ENCODE peak calls at places on chromosome 10, in ten cellular contexts. One of them, this sample, is unnamed.

GRCh38 chr10:17512341-17513001 is 58.1 kb upstream of the ST8SIA6 start:
- DNase-seq in CD8-positive, alpha-beta T cell: no peak
- DNase-seq in Peyer's patch: no peak
- DNase-seq in pancreas: no peak
- DNase-seq in H7: no peak
- DNase-seq in mucosa of descending colon: peak
- DNase-seq in mesenchymal stem cell: peak
- DNase-seq in gastrocnemius medialis: no peak
- DNase-seq in AG10803: peak
- DNase-seq in cardiac fibroblast: peak
- DNase-seq in this sample: no peak

GRCh38 chr10:129853236-129853946 is 110.7 kb downstream of the EBF3 start:
- DNase-seq in gastrocnemius medialis: no peak
- DNase-seq in AG10803: peak
- DNase-seq in pancreas: peak
- DNase-seq in Peyer's patch: no peak
- DNase-seq in mesenchymal stem cell: peak
- DNase-seq in H7: peak
- DNase-seq in CD8-positive, alpha-beta T cell: no peak
- DNase-seq in mucosa of descending colon: no peak
- DNase-seq in cardiac fibroblast: peak
- DNase-seq in this sample: no peak

GRCh38 chr10:68542046-68542445 is 14.7 kb upstream of the SLC25A16 start:
- DNase-seq in mucosa of descending colon: no peak
- DNase-seq in pancreas: no peak
- DNase-seq in H7: no peak
- DNase-seq in AG10803: peak
- DNase-seq in CD8-positive, alpha-beta T cell: no peak
- DNase-seq in Peyer's patch: no peak
- DNase-seq in cardiac fibroblast: peak
- DNase-seq in mesenchymal stem cell: peak
- DNase-seq in gastrocnemius medialis: no peak
- DNase-seq in this sample: no peak

GRCh38 chr10:113268186-113268585 is 284.7 kb upstream of the HABP2 start:
- DNase-seq in pancreas: no peak
- DNase-seq in Peyer's patch: no peak
- DNase-seq in AG10803: peak
- DNase-seq in CD8-positive, alpha-beta T cell: no peak
- DNase-seq in cardiac fibroblast: no peak
- DNase-seq in gastrocnemius medialis: no peak
- DNase-seq in H7: no peak
- DNase-seq in mesenchymal stem cell: peak
- DNase-seq in mucosa of descending colon: no peak
- DNase-seq in this sample: no peak

GRCh38 chr10:55410415-55410885 is 609.4 kb upstream of the PCDH15 start:
- DNase-seq in pancreas: no peak
- DNase-seq in Peyer's patch: no peak
- DNase-seq in gastrocnemius medialis: peak
- DNase-seq in CD8-positive, alpha-beta T cell: no peak
- DNase-seq in cardiac fibroblast: no peak
- DNase-seq in mucosa of descending colon: peak
- DNase-seq in mesenchymal stem cell: peak
- DNase-seq in H7: peak
- DNase-seq in AG10803: peak
- DNase-seq in this sample: peak

GRCh38 chr10:110511734-110512449 is 14.2 kb downstream of the DUSP5 start:
- DNase-seq in AG10803: no peak
- DNase-seq in CD8-positive, alpha-beta T cell: no peak
- DNase-seq in H7: no peak
- DNase-seq in Peyer's patch: no peak
- DNase-seq in mucosa of descending colon: no peak
- DNase-seq in pancreas: no peak
- DNase-seq in cardiac fibroblast: peak
- DNase-seq in gastrocnemius medialis: no peak
- DNase-seq in mesenchymal stem cell: no peak
- DNase-seq in this sample: no peak

GRCh38 chr10:88385601-88386203 is 197.4 kb downstream of the RNLS start:
- DNase-seq in gastrocnemius medialis: peak
- DNase-seq in mucosa of descending colon: peak
- DNase-seq in cardiac fibroblast: no peak
- DNase-seq in AG10803: no peak
- DNase-seq in mesenchymal stem cell: no peak
- DNase-seq in H7: no peak
- DNase-seq in CD8-positive, alpha-beta T cell: peak
- DNase-seq in Peyer's patch: peak
- DNase-seq in pancreas: peak
- DNase-seq in this sample: no peak

GRCh38 chr10:27736396-27736795 is 9.2 kb downstream of the MKX start:
- DNase-seq in Peyer's patch: no peak
- DNase-seq in mucosa of descending colon: no peak
- DNase-seq in AG10803: peak
- DNase-seq in gastrocnemius medialis: no peak
- DNase-seq in pancreas: no peak
- DNase-seq in mesenchymal stem cell: no peak
- DNase-seq in cardiac fibroblast: no peak
- DNase-seq in CD8-positive, alpha-beta T cell: no peak
- DNase-seq in H7: no peak
- DNase-seq in this sample: no peak

DNA sequence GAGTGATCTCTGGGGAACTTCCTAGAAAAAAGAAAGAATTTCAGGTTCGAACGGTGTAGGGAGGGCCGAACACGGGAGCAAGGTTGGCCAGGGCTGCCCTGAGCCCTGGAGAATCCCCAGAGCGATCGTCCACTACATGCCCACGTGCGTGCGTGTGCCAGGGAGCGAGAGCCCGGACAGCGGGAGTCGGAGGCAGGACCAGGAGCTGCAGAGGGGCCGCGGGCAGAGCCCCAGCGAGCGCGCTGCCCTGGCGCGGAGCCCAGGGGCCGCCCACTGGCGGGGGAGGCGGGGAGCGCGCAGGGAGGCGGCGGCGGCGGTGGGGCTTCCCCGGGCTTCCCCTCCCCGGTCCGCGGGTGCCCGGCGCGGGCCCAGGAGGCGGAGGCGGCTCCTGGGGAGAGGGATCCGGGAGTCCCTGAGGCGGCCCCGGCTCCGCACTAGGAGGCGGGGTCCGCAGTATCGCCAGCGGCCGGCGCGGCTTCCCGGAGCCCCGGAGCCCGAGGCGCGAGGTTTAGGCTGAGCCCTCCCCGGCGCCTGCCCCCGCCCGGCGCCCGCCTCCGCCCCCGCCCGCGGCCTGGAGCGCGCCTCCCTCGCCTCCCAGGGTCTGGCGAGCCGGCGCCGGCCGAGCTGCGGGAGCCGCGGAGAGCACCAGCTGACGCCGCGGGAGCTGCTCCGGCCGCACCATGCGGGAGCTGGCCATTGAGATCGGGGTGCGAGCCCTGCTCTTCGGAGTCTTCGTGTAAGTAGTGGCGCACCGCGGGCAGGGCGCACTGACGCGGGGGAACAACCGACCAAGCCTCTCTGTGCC is at the start of gene PLPP4:
- DNase-seq in mucosa of descending colon: peak
- DNase-seq in Peyer's patch: no peak
- DNase-seq in cardiac fibroblast: no peak
- DNase-seq in gastrocnemius medialis: no peak
- DNase-seq in H7: peak
- DNase-seq in pancreas: peak
- DNase-seq in CD8-positive, alpha-beta T cell: no peak
- DNase-seq in mesenchymal stem cell: peak
- DNase-seq in AG10803: no peak
- DNase-seq in this sample: peak
- H3K4me3 ChIP-seq in mucosa of descending colon: no peak
- H3K4me3 ChIP-seq in Peyer's patch: peak
- H3K4me3 ChIP-seq in cardiac fibroblast: peak
- H3K4me3 ChIP-seq in gastrocnemius medialis: no peak
- H3K4me3 ChIP-seq in H7: peak
- H3K4me3 ChIP-seq in pancreas: peak
- H3K4me3 ChIP-seq in CD8-positive, alpha-beta T cell: no peak
- H3K4me3 ChIP-seq in mesenchymal stem cell: peak
- H3K4me3 ChIP-seq in AG10803: peak
- H3K4me3 ChIP-seq in this sample: peak

GRCh38 chr10:71981868-71982230 is 17.7 kb downstream of the CHST3 start:
- DNase-seq in cardiac fibroblast: no peak
- DNase-seq in mesenchymal stem cell: no peak
- DNase-seq in AG10803: no peak
- DNase-seq in pancreas: no peak
- DNase-seq in Peyer's patch: no peak
- DNase-seq in CD8-positive, alpha-beta T cell: no peak
- DNase-seq in H7: no peak
- DNase-seq in gastrocnemius medialis: no peak
- DNase-seq in mucosa of descending colon: no peak
- DNase-seq in this sample: no peak

GRCh38 chr10:71979692-71980062 is 15.5 kb downstream of the CHST3 start:
- DNase-seq in AG10803: no peak
- DNase-seq in gastrocnemius medialis: no peak
- DNase-seq in Peyer's patch: no peak
- DNase-seq in mesenchymal stem cell: no peak
- DNase-seq in CD8-positive, alpha-beta T cell: no peak
- DNase-seq in cardiac fibroblast: no peak
- DNase-seq in mucosa of descending colon: no peak
- DNase-seq in pancreas: no peak
- DNase-seq in H7: peak
- DNase-seq in this sample: no peak

GRCh38 chr10:71980181-71981023 is 16.2 kb downstream of the CHST3 start:
- DNase-seq in mesenchymal stem cell: no peak
- DNase-seq in gastrocnemius medialis: no peak
- DNase-seq in Peyer's patch: no peak
- DNase-seq in CD8-positive, alpha-beta T cell: no peak
- DNase-seq in AG10803: no peak
- DNase-seq in mucosa of descending colon: no peak
- DNase-seq in pancreas: no peak
- DNase-seq in cardiac fibroblast: no peak
- DNase-seq in H7: peak
- DNase-seq in this sample: no peak

GRCh38 chr10:71982269-71983178 is 18.3 kb downstream of the CHST3 start:
- DNase-seq in CD8-positive, alpha-beta T cell: no peak
- DNase-seq in H7: peak
- DNase-seq in AG10803: no peak
- DNase-seq in mesenchymal stem cell: no peak
- DNase-seq in Peyer's patch: no peak
- DNase-seq in gastrocnemius medialis: no peak
- DNase-seq in mucosa of descending colon: no peak
- DNase-seq in cardiac fibroblast: no peak
- DNase-seq in pancreas: no peak
- DNase-seq in this sample: no peak

DNA sequence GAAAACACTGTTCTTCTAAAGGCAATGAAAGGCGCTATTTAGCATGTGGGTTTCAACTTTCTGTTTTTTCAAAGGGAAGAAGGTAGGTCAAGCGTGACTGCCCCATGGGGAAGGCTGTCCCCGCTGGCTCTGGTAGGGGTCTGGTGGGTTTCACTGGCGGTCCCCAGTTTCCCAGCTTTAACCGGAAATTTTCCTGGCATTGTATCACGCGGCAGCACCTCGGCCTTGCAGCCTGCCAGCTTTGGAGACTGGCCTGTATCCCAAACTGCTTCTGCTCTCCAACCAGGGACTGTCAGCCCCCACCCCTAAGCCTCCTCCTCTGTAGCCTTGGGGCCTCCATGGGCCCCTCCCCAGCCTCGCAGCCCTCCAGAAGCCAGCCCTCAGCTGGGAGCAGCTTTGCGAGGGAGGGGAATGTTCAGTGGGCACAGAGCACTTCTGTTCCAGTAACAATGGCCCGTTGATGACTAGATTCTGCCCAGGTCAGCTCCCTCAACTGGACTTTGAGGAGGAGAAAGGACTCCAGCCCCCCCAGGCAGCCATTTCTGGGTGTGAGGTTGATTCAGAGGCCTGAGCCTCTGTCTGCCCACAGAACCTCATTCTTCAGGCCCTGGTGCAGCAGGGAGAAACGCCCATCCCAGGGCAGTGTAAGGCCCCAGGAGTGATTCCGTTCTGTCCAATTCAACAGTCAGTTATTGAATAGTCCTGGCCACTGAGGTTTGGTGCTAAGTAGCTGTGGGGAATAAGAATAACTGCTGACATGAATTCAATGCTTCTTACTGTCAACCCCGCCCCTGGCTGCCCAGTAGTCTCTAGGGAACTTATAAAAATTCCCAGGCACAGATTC is 17.1 kb downstream of the CHST3 start:
- DNase-seq in CD8-positive, alpha-beta T cell: no peak
- DNase-seq in cardiac fibroblast: peak
- DNase-seq in mucosa of descending colon: no peak
- DNase-seq in AG10803: peak
- DNase-seq in gastrocnemius medialis: no peak
- DNase-seq in Peyer's patch: no peak
- DNase-seq in mesenchymal stem cell: no peak
- DNase-seq in pancreas: no peak
- DNase-seq in H7: peak
- DNase-seq in this sample: no peak
- H3K4me3 ChIP-seq in CD8-positive, alpha-beta T cell: no peak
- H3K4me3 ChIP-seq in cardiac fibroblast: no peak
- H3K4me3 ChIP-seq in mucosa of descending colon: no peak
- H3K4me3 ChIP-seq in AG10803: no peak
- H3K4me3 ChIP-seq in gastrocnemius medialis: no peak
- H3K4me3 ChIP-seq in Peyer's patch: no peak
- H3K4me3 ChIP-seq in mesenchymal stem cell: peak
- H3K4me3 ChIP-seq in pancreas: no peak
- H3K4me3 ChIP-seq in H7: no peak
- H3K4me3 ChIP-seq in this sample: no peak

DNA sequence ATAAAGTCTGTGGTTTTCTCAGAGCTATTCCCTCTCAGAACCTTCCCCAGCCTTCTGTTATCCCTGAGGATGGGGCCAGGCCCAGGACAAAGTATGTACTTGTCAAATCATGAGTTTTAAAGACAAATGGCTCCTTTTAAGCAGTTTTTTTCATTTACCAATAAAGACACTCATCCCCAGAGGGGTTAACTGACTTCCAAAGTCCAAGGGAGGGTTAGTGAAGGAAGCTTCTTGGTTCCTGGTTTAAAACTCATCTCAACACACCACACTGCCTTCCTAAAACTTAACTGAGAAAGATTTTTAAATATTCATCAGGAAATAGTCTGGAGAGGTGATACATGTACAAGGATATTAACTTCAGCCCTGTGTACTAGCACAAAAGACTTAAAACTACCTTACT is 15.9 kb downstream of the NMT2 start:
- DNase-seq in mucosa of descending colon: no peak
- DNase-seq in mesenchymal stem cell: no peak
- DNase-seq in CD8-positive, alpha-beta T cell: no peak
- DNase-seq in Peyer's patch: no peak
- DNase-seq in H7: no peak
- DNase-seq in pancreas: no peak
- DNase-seq in cardiac fibroblast: no peak
- DNase-seq in gastrocnemius medialis: no peak
- DNase-seq in AG10803: no peak
- DNase-seq in this sample: no peak
- H3K4me3 ChIP-seq in mucosa of descending colon: no peak
- H3K4me3 ChIP-seq in mesenchymal stem cell: no peak
- H3K4me3 ChIP-seq in CD8-positive, alpha-beta T cell: no peak
- H3K4me3 ChIP-seq in Peyer's patch: no peak
- H3K4me3 ChIP-seq in H7: no peak
- H3K4me3 ChIP-seq in pancreas: no peak
- H3K4me3 ChIP-seq in cardiac fibroblast: no peak
- H3K4me3 ChIP-seq in gastrocnemius medialis: no peak
- H3K4me3 ChIP-seq in AG10803: no peak
- H3K4me3 ChIP-seq in this sample: no peak

GRCh38 chr10:26556756-26557640 is 118.9 kb downstream of the APBB1IP start:
- DNase-seq in CD8-positive, alpha-beta T cell: peak
- DNase-seq in pancreas: no peak
- DNase-seq in gastrocnemius medialis: no peak
- DNase-seq in H7: peak
- DNase-seq in mucosa of descending colon: no peak
- DNase-seq in mesenchymal stem cell: peak
- DNase-seq in AG10803: peak
- DNase-seq in Peyer's patch: no peak
- DNase-seq in cardiac fibroblast: peak
- DNase-seq in this sample: peak

GRCh38 chr10:26555719-26556368 is 117.7 kb downstream of the APBB1IP start:
- DNase-seq in CD8-positive, alpha-beta T cell: no peak
- DNase-seq in mucosa of descending colon: no peak
- DNase-seq in pancreas: no peak
- DNase-seq in cardiac fibroblast: peak
- DNase-seq in Peyer's patch: no peak
- DNase-seq in H7: no peak
- DNase-seq in mesenchymal stem cell: no peak
- DNase-seq in gastrocnemius medialis: peak
- DNase-seq in AG10803: peak
- DNase-seq in this sample: no peak

GRCh38 chr10:26554246-26554645 is 116.1 kb downstream of the APBB1IP start:
- DNase-seq in mucosa of descending colon: no peak
- DNase-seq in Peyer's patch: no peak
- DNase-seq in gastrocnemius medialis: no peak
- DNase-seq in cardiac fibroblast: no peak
- DNase-seq in CD8-positive, alpha-beta T cell: no peak
- DNase-seq in AG10803: no peak
- DNase-seq in H7: no peak
- DNase-seq in pancreas: no peak
- DNase-seq in mesenchymal stem cell: no peak
- DNase-seq in this sample: no peak

GRCh38 chr10:26557641-26558014 is 119.5 kb downstream of the APBB1IP start:
- DNase-seq in CD8-positive, alpha-beta T cell: no peak
- DNase-seq in mesenchymal stem cell: no peak
- DNase-seq in pancreas: no peak
- DNase-seq in gastrocnemius medialis: no peak
- DNase-seq in cardiac fibroblast: peak
- DNase-seq in AG10803: peak
- DNase-seq in mucosa of descending colon: no peak
- DNase-seq in Peyer's patch: no peak
- DNase-seq in H7: no peak
- DNase-seq in this sample: no peak
- H3K4me3 ChIP-seq in CD8-positive, alpha-beta T cell: no peak
- H3K4me3 ChIP-seq in mesenchymal stem cell: peak
- H3K4me3 ChIP-seq in pancreas: no peak
- H3K4me3 ChIP-seq in gastrocnemius medialis: no peak
- H3K4me3 ChIP-seq in cardiac fibroblast: no peak
- H3K4me3 ChIP-seq in AG10803: peak
- H3K4me3 ChIP-seq in mucosa of descending colon: no peak
- H3K4me3 ChIP-seq in Peyer's patch: no peak
- H3K4me3 ChIP-seq in H7: no peak
- H3K4me3 ChIP-seq in this sample: no peak